ENCODE peak calls at places on chromosomes 13 and 19, in eight cellular contexts. One of them, this sample, is unnamed.

GRCh38 chr19:47428177-47428894 is 9.0 kb upstream of the MEIS3 start:
- DNase-seq in upper lobe of left lung: peak
- DNase-seq in breast epithelium: peak
- DNase-seq in GM12891: peak
- DNase-seq in HL-60: peak
- DNase-seq in spleen: no peak
- DNase-seq in endothelial cell of umbilical vein: peak
- DNase-seq in HCT116: peak
- DNase-seq in this sample: peak

GRCh38 chr13:32415019-32415418 is 12.9 kb downstream of the N4BP2L1 start:
- DNase-seq in upper lobe of left lung: no peak
- DNase-seq in breast epithelium: no peak
- DNase-seq in GM12891: no peak
- DNase-seq in HL-60: peak
- DNase-seq in spleen: no peak
- DNase-seq in endothelial cell of umbilical vein: no peak
- DNase-seq in HCT116: peak
- DNase-seq in this sample: no peak

GRCh38 chr13:107119989-107120881 is 552.3 kb upstream of the ARGLU1 start:
- DNase-seq in upper lobe of left lung: no peak
- DNase-seq in breast epithelium: no peak
- DNase-seq in GM12891: no peak
- DNase-seq in HL-60: no peak
- DNase-seq in spleen: no peak
- DNase-seq in endothelial cell of umbilical vein: no peak
- DNase-seq in HCT116: no peak
- DNase-seq in this sample: no peak

GRCh38 chr13:30819136-30819875 is 84.0 kb downstream of the ALOX5AP start:
- DNase-seq in upper lobe of left lung: no peak
- DNase-seq in breast epithelium: no peak
- DNase-seq in GM12891: no peak
- DNase-seq in HL-60: no peak
- DNase-seq in spleen: no peak
- DNase-seq in endothelial cell of umbilical vein: no peak
- DNase-seq in HCT116: no peak
- DNase-seq in this sample: no peak

GRCh38 chr19:31350693-31351211 is 1.5 kb upstream of the TSHZ3 start:
- DNase-seq in upper lobe of left lung: peak
- DNase-seq in breast epithelium: no peak
- DNase-seq in GM12891: no peak
- DNase-seq in HL-60: peak
- DNase-seq in spleen: peak
- DNase-seq in endothelial cell of umbilical vein: no peak
- DNase-seq in HCT116: no peak
- DNase-seq in this sample: peak

GRCh38 chr13:65638572-65639168 is 1591.5 kb downstream of the PCDH9 start:
- DNase-seq in upper lobe of left lung: no peak
- DNase-seq in breast epithelium: no peak
- DNase-seq in GM12891: no peak
- DNase-seq in HL-60: peak
- DNase-seq in spleen: no peak
- DNase-seq in endothelial cell of umbilical vein: peak
- DNase-seq in HCT116: peak
- DNase-seq in this sample: no peak

GRCh38 chr13:24161010-24161775 is 673 bp downstream of the SPATA13 start:
- DNase-seq in upper lobe of left lung: no peak
- DNase-seq in breast epithelium: peak
- DNase-seq in GM12891: peak
- DNase-seq in HL-60: peak
- DNase-seq in spleen: peak
- DNase-seq in endothelial cell of umbilical vein: peak
- DNase-seq in HCT116: no peak
- DNase-seq in this sample: peak

GRCh38 chr13:67150608-67151007 is 79.5 kb downstream of the PCDH9 start:
- DNase-seq in upper lobe of left lung: no peak
- DNase-seq in breast epithelium: no peak
- DNase-seq in GM12891: no peak
- DNase-seq in HL-60: no peak
- DNase-seq in spleen: no peak
- DNase-seq in endothelial cell of umbilical vein: no peak
- DNase-seq in HCT116: no peak
- DNase-seq in this sample: no peak

GRCh38 chr13:46035066-46035465 is 17.5 kb downstream of the ZC3H13 start:
- DNase-seq in upper lobe of left lung: no peak
- DNase-seq in breast epithelium: no peak
- DNase-seq in GM12891: no peak
- DNase-seq in HL-60: no peak
- DNase-seq in spleen: no peak
- DNase-seq in endothelial cell of umbilical vein: no peak
- DNase-seq in HCT116: no peak
- DNase-seq in this sample: no peak

GRCh38 chr19:30638889-30639288 is 266.7 kb downstream of the ZNF536 start:
- DNase-seq in upper lobe of left lung: no peak
- DNase-seq in breast epithelium: no peak
- DNase-seq in GM12891: no peak
- DNase-seq in HL-60: no peak
- DNase-seq in spleen: no peak
- DNase-seq in endothelial cell of umbilical vein: no peak
- DNase-seq in HCT116: no peak
- DNase-seq in this sample: no peak

GRCh38 chr19:58385313-58386165 is 1.5 kb upstream of the RPS5 start:
- DNase-seq in upper lobe of left lung: no peak
- DNase-seq in breast epithelium: no peak
- DNase-seq in GM12891: no peak
- DNase-seq in HL-60: peak
- DNase-seq in spleen: peak
- DNase-seq in endothelial cell of umbilical vein: no peak
- DNase-seq in HCT116: no peak
- DNase-seq in this sample: no peak

GRCh38 chr13:78589206-78589605 is 14.1 kb downstream of the POU4F1 start:
- DNase-seq in upper lobe of left lung: no peak
- DNase-seq in breast epithelium: no peak
- DNase-seq in GM12891: no peak
- DNase-seq in HL-60: peak
- DNase-seq in spleen: no peak
- DNase-seq in endothelial cell of umbilical vein: no peak
- DNase-seq in HCT116: no peak
- DNase-seq in this sample: no peak

GRCh38 chr19:1814833-1815604 is 2.9 kb upstream of the ATP8B3 start:
- DNase-seq in upper lobe of left lung: no peak
- DNase-seq in breast epithelium: no peak
- DNase-seq in GM12891: no peak
- DNase-seq in HL-60: no peak
- DNase-seq in spleen: no peak
- DNase-seq in endothelial cell of umbilical vein: no peak
- DNase-seq in HCT116: no peak
- DNase-seq in this sample: no peak

DNA sequence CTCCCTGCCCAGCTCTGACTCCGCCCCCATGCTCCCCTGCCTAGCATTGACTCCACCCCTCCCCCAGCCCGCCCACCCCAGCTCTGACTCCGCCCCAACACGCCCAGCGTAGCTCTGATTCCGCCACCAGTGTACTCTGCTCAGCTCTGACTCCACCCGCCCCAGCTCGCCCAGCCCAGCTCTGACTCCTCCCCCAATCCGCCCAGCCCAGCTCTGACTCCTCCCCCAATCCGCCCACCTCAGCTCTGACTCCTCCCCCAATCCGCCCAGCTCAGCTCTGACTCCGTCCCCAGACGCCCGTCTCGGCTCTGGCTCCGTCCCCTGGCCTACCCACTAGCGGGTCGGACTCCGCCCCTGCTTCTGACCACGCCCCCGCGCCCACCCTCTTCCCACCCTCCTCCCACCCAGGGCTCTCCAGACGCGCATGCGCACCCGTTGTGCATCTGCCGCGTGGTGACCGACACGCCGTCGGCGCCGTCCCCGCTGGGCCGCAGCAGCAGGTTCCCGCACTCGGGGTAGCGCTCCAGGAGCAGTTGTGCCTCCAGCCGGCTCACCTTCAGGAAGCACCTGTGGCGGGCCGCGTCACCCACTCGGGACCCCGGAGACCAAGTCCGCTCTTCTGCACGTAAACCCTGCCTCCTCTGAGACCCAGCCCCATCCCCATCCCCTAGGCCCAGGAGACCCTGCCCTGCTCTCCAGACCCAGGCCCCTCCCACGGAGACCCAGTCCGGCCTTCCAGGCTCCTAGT is 10.2 kb downstream of the STAP2 start:
- DNase-seq in upper lobe of left lung: peak
- DNase-seq in breast epithelium: peak
- DNase-seq in GM12891: peak
- DNase-seq in HL-60: peak
- DNase-seq in spleen: peak
- DNase-seq in endothelial cell of umbilical vein: peak
- DNase-seq in HCT116: peak
- DNase-seq in this sample: peak
- TF ChIP-seq POLR2AphosphoS5 in upper lobe of left lung: peak
- TF ChIP-seq POLR2AphosphoS5 in breast epithelium: no peak
- TF ChIP-seq POLR2AphosphoS5 in GM12891: peak
- TF ChIP-seq POLR2AphosphoS5 in HL-60: peak
- TF ChIP-seq POLR2AphosphoS5 in spleen: peak
- TF ChIP-seq POLR2AphosphoS5 in endothelial cell of umbilical vein: peak
- TF ChIP-seq POLR2AphosphoS5 in HCT116: peak
- TF ChIP-seq POLR2AphosphoS5 in this sample: no peak

GRCh38 chr19:54156490-54156889 is 3.0 kb downstream of the LENG1 start:
- DNase-seq in upper lobe of left lung: no peak
- DNase-seq in breast epithelium: no peak
- DNase-seq in GM12891: no peak
- DNase-seq in HL-60: no peak
- DNase-seq in spleen: no peak
- DNase-seq in endothelial cell of umbilical vein: no peak
- DNase-seq in HCT116: no peak
- DNase-seq in this sample: no peak
- TF ChIP-seq POLR2AphosphoS5 in upper lobe of left lung: no peak
- TF ChIP-seq POLR2AphosphoS5 in breast epithelium: no peak
- TF ChIP-seq POLR2AphosphoS5 in GM12891: no peak
- TF ChIP-seq POLR2AphosphoS5 in HL-60: peak
- TF ChIP-seq POLR2AphosphoS5 in spleen: peak
- TF ChIP-seq POLR2AphosphoS5 in endothelial cell of umbilical vein: no peak
- TF ChIP-seq POLR2AphosphoS5 in HCT116: peak
- TF ChIP-seq POLR2AphosphoS5 in this sample: no peak

GRCh38 chr19:11375143-11375948 is 880 bp downstream of the SWSAP1 start:
- DNase-seq in upper lobe of left lung: peak
- DNase-seq in breast epithelium: no peak
- DNase-seq in GM12891: no peak
- DNase-seq in HL-60: peak
- DNase-seq in spleen: peak
- DNase-seq in endothelial cell of umbilical vein: peak
- DNase-seq in HCT116: no peak
- DNase-seq in this sample: peak

GRCh38 chr19:11370744-11371143 is 3.7 kb upstream of the SWSAP1 start:
- DNase-seq in upper lobe of left lung: no peak
- DNase-seq in breast epithelium: no peak
- DNase-seq in GM12891: no peak
- DNase-seq in HL-60: no peak
- DNase-seq in spleen: no peak
- DNase-seq in endothelial cell of umbilical vein: no peak
- DNase-seq in HCT116: no peak
- DNase-seq in this sample: no peak

GRCh38 chr19:11374449-11375142 is at the start of gene SWSAP1:
- DNase-seq in upper lobe of left lung: peak
- DNase-seq in breast epithelium: peak
- DNase-seq in GM12891: peak
- DNase-seq in HL-60: peak
- DNase-seq in spleen: peak
- DNase-seq in endothelial cell of umbilical vein: peak
- DNase-seq in HCT116: peak
- DNase-seq in this sample: peak

GRCh38 chr19:11373166-11373884 is 1.1 kb upstream of the SWSAP1 start:
- DNase-seq in upper lobe of left lung: peak
- DNase-seq in breast epithelium: no peak
- DNase-seq in GM12891: no peak
- DNase-seq in HL-60: peak
- DNase-seq in spleen: no peak
- DNase-seq in endothelial cell of umbilical vein: no peak
- DNase-seq in HCT116: no peak
- DNase-seq in this sample: no peak

DNA sequence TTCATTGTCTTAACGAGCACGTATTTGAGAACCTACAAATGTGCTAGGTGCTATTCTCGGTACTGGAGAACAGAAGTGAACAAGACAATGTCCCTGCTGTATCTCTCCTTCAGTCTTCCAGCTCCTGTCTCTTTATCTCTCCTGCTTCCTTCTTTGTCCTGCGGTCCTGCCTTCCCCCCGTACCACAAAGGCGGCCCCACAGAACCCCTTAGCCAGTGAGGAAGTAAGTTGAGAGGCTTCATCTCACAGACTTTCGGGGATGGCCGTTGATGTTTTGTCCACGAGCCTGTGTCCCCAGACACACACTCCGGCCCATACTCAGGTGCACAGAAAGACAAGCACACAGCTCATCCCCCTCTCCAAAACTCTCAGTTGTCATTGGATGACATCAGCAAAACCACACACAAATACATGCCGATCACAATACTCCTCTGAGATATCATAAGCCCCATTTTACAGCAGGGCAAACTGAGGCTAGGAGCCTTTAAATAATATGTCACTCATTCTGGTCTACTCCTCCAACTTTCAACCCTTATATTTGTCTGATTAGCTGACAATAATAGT is 499 bp upstream of the SWSAP1 start:
- DNase-seq in upper lobe of left lung: no peak
- DNase-seq in breast epithelium: no peak
- DNase-seq in GM12891: no peak
- DNase-seq in HL-60: peak
- DNase-seq in spleen: no peak
- DNase-seq in endothelial cell of umbilical vein: no peak
- DNase-seq in HCT116: no peak
- DNase-seq in this sample: no peak
- TF ChIP-seq POLR2AphosphoS5 in upper lobe of left lung: no peak
- TF ChIP-seq POLR2AphosphoS5 in breast epithelium: no peak
- TF ChIP-seq POLR2AphosphoS5 in GM12891: no peak
- TF ChIP-seq POLR2AphosphoS5 in HL-60: no peak
- TF ChIP-seq POLR2AphosphoS5 in spleen: no peak
- TF ChIP-seq POLR2AphosphoS5 in endothelial cell of umbilical vein: no peak
- TF ChIP-seq POLR2AphosphoS5 in HCT116: no peak
- TF ChIP-seq POLR2AphosphoS5 in this sample: no peak

DNA sequence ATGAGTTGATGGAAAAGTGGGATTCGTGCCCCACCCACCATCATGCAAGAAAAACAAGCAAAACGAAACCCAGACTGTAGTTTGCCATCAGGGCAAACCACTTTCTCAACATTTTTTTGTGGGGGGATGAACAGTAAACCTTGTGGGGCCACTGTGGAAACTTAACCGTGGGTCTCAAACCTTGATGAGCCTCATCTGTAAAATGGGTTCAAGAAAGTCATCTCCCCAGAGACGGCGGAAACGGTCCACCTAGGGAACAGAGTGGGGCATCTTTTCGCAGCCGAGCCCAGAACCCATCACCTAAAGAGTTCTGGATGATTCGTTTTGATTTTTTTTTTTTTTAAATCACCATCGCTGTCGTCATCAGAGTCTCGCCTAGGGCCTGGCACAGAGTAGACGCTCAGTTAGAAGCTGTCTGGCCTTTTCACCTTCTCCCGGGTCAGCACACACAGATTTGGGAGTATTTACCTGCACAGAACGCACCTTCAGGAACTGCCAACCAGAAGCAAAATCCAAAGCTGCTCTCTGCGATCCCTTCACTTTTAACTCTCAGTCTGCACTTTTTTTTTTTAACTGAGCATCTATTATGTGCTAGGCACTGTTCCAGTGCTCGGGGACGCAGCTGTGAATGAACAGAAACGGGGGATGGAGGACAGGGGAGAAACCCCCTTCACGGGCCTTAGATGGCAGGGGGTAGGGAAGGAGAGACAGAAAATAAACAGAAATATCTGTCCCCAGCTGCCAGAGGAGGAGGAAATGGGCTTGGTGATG is 69.8 kb downstream of the CELF5 start:
- DNase-seq in upper lobe of left lung: no peak
- DNase-seq in breast epithelium: no peak
- DNase-seq in GM12891: no peak
- DNase-seq in HL-60: no peak
- DNase-seq in spleen: no peak
- DNase-seq in endothelial cell of umbilical vein: no peak
- DNase-seq in HCT116: no peak
- DNase-seq in this sample: no peak
- TF ChIP-seq POLR2AphosphoS5 in upper lobe of left lung: no peak
- TF ChIP-seq POLR2AphosphoS5 in breast epithelium: no peak
- TF ChIP-seq POLR2AphosphoS5 in GM12891: no peak
- TF ChIP-seq POLR2AphosphoS5 in HL-60: no peak
- TF ChIP-seq POLR2AphosphoS5 in spleen: no peak
- TF ChIP-seq POLR2AphosphoS5 in endothelial cell of umbilical vein: no peak
- TF ChIP-seq POLR2AphosphoS5 in HCT116: no peak
- TF ChIP-seq POLR2AphosphoS5 in this sample: no peak

This sample was measured in prostate gland.